ENCODE peak calls at places on chromosomes 1 and 21, in five cellular contexts. S is GM06990; Q is fibroblast of pulmonary artery; K is CD4-positive, alpha-beta T cell; L is epithelial cell of esophagus. D is an unnamed sample.

GRCh38 chr1:161730050-161730564 is 8.8 kb downstream of the FCRLB start:
- DNase-seq in S (no peak), Q (peak), K (no peak), L (peak), D (no peak)

GRCh38 chr1:205247130-205247921 is 19.6 kb downstream of the TMCC2 start:
- DNase-seq in S (no peak), Q (peak), K (no peak), L (no peak), D (no peak)

GRCh38 chr1:156797212-156797871 is 19.3 kb downstream of the SH2D2A start:
- DNase-seq in S (no peak), Q (peak), K (peak), L (peak), D (no peak)

GRCh38 chr1:244645890-244646289 is 7.0 kb upstream of the DESI2 start:
- DNase-seq in S (no peak), Q (no peak), K (no peak), L (no peak), D (no peak)

GRCh38 chr1:228989676-228989991 is 254.4 kb downstream of the RHOU start:
- DNase-seq in S (no peak), Q (no peak), K (no peak), L (no peak), D (no peak)

GRCh38 chr1:99645699-99646531 is at the start of gene PALMD:
- DNase-seq in S (no peak), Q (peak), K (no peak), L (peak), D (no peak)

GRCh38 chr1:79355073-79355472 is 348.5 kb upstream of the ADGRL4 start:
- DNase-seq in S (no peak), Q (peak), K (no peak), L (peak), D (no peak)

GRCh38 chr1:102586022-102586421 is 522.3 kb downstream of the COL11A1 start:
- DNase-seq in S (no peak), Q (no peak), K (no peak), L (no peak), D (no peak)

GRCh38 chr1:77036560-77036959 is 169.3 kb downstream of the ST6GALNAC5 start:
- DNase-seq in S (no peak), Q (peak), K (no peak), L (peak), D (no peak)

DNA sequence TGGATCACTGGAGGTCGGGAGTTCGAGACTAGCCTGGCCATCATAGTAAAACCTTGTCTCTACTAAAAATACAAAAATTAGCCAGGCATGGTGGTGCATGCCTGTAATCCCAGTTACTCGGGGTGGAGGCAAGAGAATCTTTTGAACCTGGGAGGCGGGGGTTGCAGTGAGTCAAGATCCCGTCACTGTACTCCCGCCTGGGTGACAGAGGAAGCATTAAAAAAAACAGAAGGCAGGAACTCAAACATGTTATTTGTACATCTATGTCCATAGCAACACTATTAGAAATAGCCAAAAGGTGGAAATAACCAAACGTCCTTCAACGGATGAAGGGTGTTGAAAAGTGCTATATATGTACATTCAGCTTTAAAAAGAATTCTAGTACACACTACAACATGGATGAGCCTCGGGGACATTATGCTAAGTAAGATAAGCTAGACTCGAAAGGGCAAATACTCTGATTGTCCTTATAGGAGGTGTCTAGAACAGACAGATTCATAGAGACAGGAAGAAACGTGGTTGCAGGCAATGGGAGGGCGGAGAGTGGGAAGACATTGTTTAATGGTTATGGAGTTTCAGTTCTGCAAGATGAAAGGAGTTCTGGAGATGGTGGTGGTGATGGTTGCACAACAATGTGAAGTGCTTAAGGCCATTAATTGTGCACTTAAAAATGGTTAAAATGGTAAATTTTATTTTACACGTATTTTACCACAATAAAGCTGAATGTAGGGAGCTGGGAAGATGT is 19.2 kb downstream of the NLRP3 start:
- DNase-seq in S (no peak), Q (no peak), K (no peak), L (no peak), D (no peak)
- TF ChIP-seq CTCF in S (no peak), Q (no peak), K (no peak), L (no peak), D (no peak)

GRCh38 chr1:55337801-55338447 is 122.8 kb upstream of the USP24 start:
- DNase-seq in S (peak), Q (peak), K (no peak), L (peak), D (no peak)
- TF ChIP-seq CTCF in S (peak), Q (peak), K (peak), L (peak), D (no peak)

DNA sequence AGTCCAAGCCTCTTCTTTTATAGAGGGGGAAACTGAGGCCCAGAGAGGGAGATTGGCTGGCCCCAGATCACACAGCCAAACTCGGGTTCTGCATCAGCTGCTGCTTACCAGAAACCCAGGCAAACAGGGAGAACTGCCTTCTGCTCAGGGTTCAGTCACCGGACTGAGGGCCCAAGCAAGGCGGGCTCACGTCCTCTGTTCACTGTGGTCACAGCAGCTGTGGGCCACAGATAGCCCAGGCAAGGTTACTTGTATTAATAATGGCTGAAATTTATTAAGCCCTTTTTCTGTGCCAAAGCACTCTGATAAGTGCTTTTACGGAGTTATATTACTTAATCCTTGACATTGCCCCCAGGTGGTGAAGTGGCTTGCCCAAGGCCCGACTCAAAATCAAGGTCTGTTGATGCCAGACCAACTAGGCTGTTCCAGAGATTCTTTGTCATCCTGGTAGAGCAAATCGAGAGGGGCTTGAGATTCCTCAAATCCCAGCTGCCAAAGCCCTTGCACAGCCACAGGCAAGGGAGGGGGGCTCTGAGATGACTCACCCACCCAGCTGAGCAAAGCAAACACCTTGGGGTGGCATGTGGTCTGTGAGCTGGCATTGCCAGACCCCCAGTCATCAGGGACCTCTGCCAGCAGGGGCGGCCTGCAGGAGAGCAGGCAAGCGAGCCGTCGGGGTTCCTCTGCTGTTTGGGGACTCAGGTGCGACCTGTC is 36.5 kb downstream of the EPHB2 start:
- DNase-seq in S (no peak), Q (peak), K (no peak), L (peak), D (no peak)
- TF ChIP-seq CTCF in S (no peak), Q (no peak), K (no peak), L (no peak), D (no peak)

GRCh38 chr1:2185880-2186855 is 8.4 kb downstream of the FAAP20 start:
- DNase-seq in S (no peak), Q (no peak), K (no peak), L (no peak), D (no peak)
- TF ChIP-seq CTCF in S (no peak), Q (no peak), K (no peak), L (no peak), D (no peak)

GRCh38 chr1:83581747-83582146 is 417.2 kb downstream of the TTLL7 start:
- DNase-seq in S (no peak), Q (no peak), K (no peak), L (no peak), D (no peak)

GRCh38 chr1:83588140-83588539 is 410.8 kb downstream of the TTLL7 start:
- DNase-seq in S (no peak), Q (no peak), K (no peak), L (no peak), D (no peak)

GRCh38 chr1:83583351-83584014 is 415.4 kb downstream of the TTLL7 start:
- DNase-seq in S (peak), Q (no peak), K (peak), L (peak), D (no peak)
- TF ChIP-seq CTCF in S (peak), Q (no peak), K (peak), L (peak), D (no peak)

DNA sequence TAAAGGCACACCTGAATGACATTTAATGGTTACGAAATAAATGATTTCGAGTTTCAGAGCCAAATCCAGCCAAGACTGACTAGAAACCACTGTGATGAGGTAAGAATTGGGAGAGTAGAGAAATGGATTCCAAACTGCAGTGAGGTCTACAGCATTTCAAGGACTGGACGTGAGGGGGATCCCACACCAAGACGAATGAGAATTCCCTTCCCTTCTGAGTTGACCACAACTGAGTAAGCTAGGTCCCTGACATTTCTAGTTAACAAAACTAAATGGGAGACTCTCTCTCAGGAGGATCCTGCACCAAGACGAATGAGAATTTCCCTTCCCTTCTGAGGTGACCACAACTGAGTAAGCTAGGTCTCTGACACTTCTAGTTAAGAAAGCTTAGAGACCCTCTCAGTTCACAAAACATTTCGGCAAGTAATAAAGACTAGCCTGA is 1.6 kb upstream of the SPATA1 start:
- DNase-seq in S (no peak), Q (peak), K (no peak), L (peak), D (no peak)
- TF ChIP-seq CTCF in S (no peak), Q (peak), K (no peak), L (no peak), D (no peak)

GRCh38 chr21:28334407-28334806 is 658.3 kb downstream of the LTN1 start:
- DNase-seq in S (peak), Q (no peak), K (no peak), L (peak), D (no peak)

GRCh38 chr21:28337319-28337718 is 655.4 kb downstream of the LTN1 start:
- DNase-seq in S (no peak), Q (peak), K (no peak), L (peak), D (no peak)

GRCh38 chr21:28338906-28339305 is 653.8 kb downstream of the LTN1 start:
- DNase-seq in S (no peak), Q (peak), K (no peak), L (no peak), D (no peak)

GRCh38 chr21:28333455-28334108 is 659.1 kb downstream of the LTN1 start:
- DNase-seq in S (no peak), Q (peak), K (no peak), L (peak), D (no peak)

GRCh38 chr21:28336299-28336698 is 656.4 kb downstream of the LTN1 start:
- DNase-seq in S (no peak), Q (peak), K (no peak), L (peak), D (peak)
- TF ChIP-seq CTCF in S (no peak), Q (peak), K (no peak), L (peak), D (no peak)

DNA sequence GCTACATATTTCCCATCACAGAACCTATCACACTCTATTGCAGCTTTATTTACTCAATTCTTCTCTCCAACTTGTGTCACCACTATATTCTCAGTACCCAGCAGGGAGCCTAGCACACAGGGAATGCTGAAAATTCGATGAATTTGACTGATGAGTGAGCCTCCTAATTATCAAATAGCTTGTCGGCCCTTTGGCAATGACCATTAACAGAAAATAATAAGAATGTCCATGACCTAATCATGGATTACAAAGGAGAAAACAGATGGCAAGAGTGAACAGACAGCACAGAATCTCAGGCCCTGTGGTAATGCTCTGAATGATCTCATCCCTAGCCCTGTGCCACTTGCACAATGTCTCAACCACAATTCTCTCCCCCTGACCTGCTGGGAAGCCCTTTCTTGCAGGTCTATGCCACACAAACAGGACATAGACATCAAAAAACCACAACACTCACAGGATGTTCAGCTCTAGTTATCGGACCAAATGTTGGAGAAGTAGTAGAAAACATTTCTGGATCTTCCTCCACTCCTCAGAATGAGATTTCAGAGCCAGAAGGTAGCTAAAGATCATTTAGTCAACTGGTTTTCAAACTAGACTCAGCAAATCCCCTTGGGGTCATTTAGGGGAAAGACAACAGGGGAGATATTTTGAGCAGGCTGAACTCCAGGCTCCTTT is 68.4 kb downstream of the LUZP1 start:
- DNase-seq in S (no peak), Q (peak), K (peak), L (peak), D (no peak)
- TF ChIP-seq CTCF in S (no peak), Q (peak), K (no peak), L (no peak), D (peak)

GRCh38 chr21:45209685-45210284 is 77.9 kb downstream of the POFUT2 start:
- DNase-seq in S (peak), Q (no peak), K (no peak), L (no peak), D (no peak)
- TF ChIP-seq CTCF in S (no peak), Q (no peak), K (no peak), L (no peak), D (no peak)

D was measured in mesothelial cell of epicardium.